ENCODE peak calls at places on chromosomes 4 and X, in seven cellular contexts. H is WERI-Rb-1; Z is colonic mucosa; A is spleen; L is substantia nigra; W is kidney; K is CD4-positive, CD25-positive, alpha-beta regulatory T cell. O is an unnamed sample.
A peak's percentile ranks its signal among the peaks of the same experiment; 100 is the strongest.

GRCh38 chrX:45050558-45050957 is 150.1 kb downstream of the DIPK2B start:
- DNase-seq in W (no peak), A (no peak), L (no peak), H (no peak), Z (no peak), K (no peak), O (no peak)

GRCh38 chrX:7316887-7317286 is 168.9 kb upstream of the PUDP start:
- DNase-seq in A (no peak), Z (no peak), L (no peak), H (no peak), K (no peak), W (no peak), O (no peak)

GRCh38 chrX:139475432-139475831 is 55.1 kb upstream of the F9 start:
- DNase-seq in H (no peak), W (no peak), Z (no peak), L (no peak), K (no peak), A (no peak), O (no peak)

GRCh38 chr4:39046243-39046642 is 14.0 kb upstream of the TMEM156 start:
- DNase-seq in W (no peak), A (peak; percentile 77), K (no peak), Z (no peak), L (no peak), H (no peak), O (no peak)

GRCh38 chrX:137431693-137432488 is 134.0 kb upstream of the ZIC3 start:
- DNase-seq in W (no peak), L (no peak), A (no peak), H (no peak), Z (no peak), K (no peak), O (no peak)

GRCh38 chrX:56968980-56969379 is 26.4 kb downstream of the SPIN3 start:
- DNase-seq in L (no peak), A (no peak), K (no peak), Z (no peak), H (no peak), W (no peak), O (no peak)

GRCh38 chrX:102126863-102127262 is 1.4 kb downstream of the TCEAL2 start:
- DNase-seq in L (no peak), H (no peak), Z (no peak), W (no peak), A (no peak), K (no peak), O (no peak)

GRCh38 chrX:11953615-11954014 is 184.7 kb upstream of the FRMPD4 start:
- DNase-seq in Z (no peak), W (no peak), A (no peak), K (no peak), H (no peak), L (no peak), O (no peak)

GRCh38 chr4:37767546-37767945 is 58.9 kb upstream of the PGM2 start:
- DNase-seq in A (peak; percentile 77), L (no peak), Z (peak; percentile 68), W (peak; percentile 85), K (no peak), H (no peak), O (peak; percentile 83)

GRCh38 chr4:73691759-73692158 is 48.6 kb upstream of the CXCL8 start:
- DNase-seq in W (no peak), L (no peak), Z (no peak), A (no peak), K (no peak), H (no peak), O (no peak)

GRCh38 chrX:65859299-65859698 is 180.6 kb downstream of the VSIG4 start:
- DNase-seq in K (no peak), H (no peak), Z (no peak), A (no peak), L (no peak), W (no peak), O (no peak)

GRCh38 chr4:111492501-111492900 is 652.8 kb upstream of the FAM241A start:
- DNase-seq in L (no peak), Z (no peak), A (no peak), W (no peak), K (no peak), H (no peak), O (no peak)

GRCh38 chr4:94497690-94498089 is 45.9 kb downstream of the PDLIM5 start:
- DNase-seq in W (no peak), H (no peak), A (no peak), K (no peak), Z (no peak), L (no peak), O (no peak)

GRCh38 chrX:85089321-85089840 is 85.7 kb downstream of the APOOL start:
- DNase-seq in A (no peak), K (no peak), W (no peak), Z (no peak), H (no peak), L (no peak), O (no peak)

GRCh38 chr4:8599657-8600056 is 7.1 kb downstream of the CPZ start:
- DNase-seq in K (no peak), Z (no peak), L (no peak), W (no peak), A (no peak), H (no peak), O (no peak)

DNA sequence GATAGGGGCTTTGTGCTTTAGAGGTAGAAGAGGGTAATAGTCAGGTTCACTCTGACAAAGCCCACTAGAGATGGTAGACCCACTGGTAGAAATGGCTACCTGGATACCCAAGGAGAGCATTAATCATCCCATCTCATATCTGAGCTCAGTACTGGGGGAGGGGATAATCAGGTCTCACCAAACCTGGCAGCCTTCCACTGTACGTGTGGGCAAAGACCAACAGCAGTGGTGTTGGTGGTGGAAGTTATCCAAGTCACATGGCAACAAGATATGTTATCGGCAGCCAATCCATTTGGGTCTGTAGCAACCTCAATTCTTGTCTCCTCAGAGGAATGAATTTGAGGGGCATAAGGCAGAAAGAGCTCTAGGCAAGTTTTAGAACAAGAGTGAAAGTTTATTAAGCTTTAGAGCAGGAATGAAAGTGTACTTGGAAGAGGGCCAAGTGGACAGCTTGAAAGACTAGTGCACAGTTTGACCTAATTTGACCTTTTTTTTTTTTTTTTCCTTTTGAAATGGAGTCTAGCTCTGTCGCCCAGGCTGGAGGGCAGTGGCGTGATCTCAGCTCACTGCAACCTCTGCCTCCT is 67.0 kb upstream of the CXCL13 start:
- DNase-seq in W (no peak), L (no peak), Z (peak; percentile 51), H (no peak), K (no peak), A (no peak), O (no peak)
- H3K27ac ChIP-seq in W (no peak overlapping the region), L (no peak overlapping the region), Z (no peak overlapping the region), H (no peak overlapping the region), K (no peak overlapping the region), A (no peak overlapping the region), O (no peak overlapping the region)

DNA sequence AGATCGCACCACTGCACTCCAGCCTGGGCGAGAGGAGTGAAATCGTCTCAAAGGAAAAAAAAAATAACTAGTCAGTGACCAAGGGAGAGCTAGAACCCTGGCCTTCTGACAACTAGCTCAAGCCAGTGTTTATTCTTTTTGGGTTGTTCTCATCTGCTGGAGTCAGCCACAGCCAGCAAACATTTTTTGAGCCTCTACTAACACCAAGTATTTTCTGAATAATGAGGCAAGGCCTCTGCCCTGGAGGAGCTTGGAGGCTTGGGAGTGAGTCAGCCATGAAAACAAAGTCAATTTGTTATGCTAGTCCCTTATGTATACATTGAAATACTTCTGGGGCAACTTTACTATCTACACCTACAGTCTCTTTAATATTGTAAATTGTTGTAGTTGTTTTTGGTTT is 46.5 kb downstream of the TMA16 start:
- DNase-seq in K (no peak), L (no peak), Z (no peak), W (no peak), A (no peak), H (no peak), O (no peak)
- H3K27ac ChIP-seq in K (no peak overlapping the region), L (no peak overlapping the region), Z (no peak overlapping the region), W (no peak overlapping the region), A (no peak overlapping the region), H (no peak overlapping the region), O (no peak overlapping the region)

GRCh38 chrX:135345328-135345645 is 36.0 kb downstream of the ETDC start:
- DNase-seq in H (no peak), W (no peak), K (no peak), A (no peak), L (no peak), Z (peak; percentile 50), O (no peak)
- H3K27ac ChIP-seq in H (no peak overlapping the region), W (peak overlapping the region; percentile 94), K (no peak overlapping the region), A (peak overlapping the region; percentile 93), L (peak overlapping the region; percentile 58), Z (peak overlapping the region; percentile 90), O (peak overlapping the region; percentile 95)

DNA sequence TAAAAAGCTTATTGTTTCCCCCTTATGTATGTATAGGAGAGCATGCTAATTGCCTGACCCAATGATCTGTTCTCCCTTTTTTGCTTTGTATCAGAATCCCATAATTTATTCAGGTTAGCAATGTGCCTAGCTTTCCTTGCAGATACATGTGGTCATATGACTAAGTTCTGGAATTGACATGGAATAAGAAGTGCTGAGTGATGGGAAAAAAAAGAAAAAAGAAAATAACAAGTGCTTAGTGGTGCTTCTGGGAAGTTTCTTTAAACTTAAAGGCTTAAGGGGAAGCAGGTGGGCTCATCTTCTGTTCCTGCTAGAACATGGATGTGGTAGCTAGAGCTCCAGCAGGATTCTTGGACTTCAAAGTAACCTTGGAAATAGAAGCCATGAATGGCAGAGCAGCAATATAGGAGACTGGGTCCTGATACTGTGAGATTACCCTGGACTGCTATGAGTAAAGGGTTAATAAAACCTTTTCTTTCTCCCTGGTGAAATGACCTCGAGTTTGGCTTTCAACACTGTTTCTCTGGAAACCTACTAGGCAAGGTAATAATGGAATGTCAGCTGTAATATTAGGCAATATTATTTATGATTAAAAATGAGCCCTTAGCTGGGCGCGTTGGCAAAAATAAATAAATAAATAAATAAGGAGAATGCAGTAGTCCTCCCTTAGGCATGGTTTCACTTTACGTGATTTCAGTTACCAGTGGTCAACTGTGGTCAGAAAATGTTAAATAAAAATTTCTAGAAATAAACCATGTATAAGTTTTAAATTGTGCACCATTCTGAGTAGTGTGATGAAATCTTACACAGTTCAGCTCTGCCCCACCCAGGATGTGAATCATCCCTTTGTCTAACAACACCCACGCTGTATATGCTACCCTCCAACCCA is 16.7 kb upstream of the RBM41 start:
- DNase-seq in Z (no peak), W (no peak), K (no peak), H (no peak), A (no peak), L (no peak), O (no peak)
- H3K27ac ChIP-seq in Z (no peak overlapping the region), W (no peak overlapping the region), K (no peak overlapping the region), H (no peak overlapping the region), A (no peak overlapping the region), L (no peak overlapping the region), O (no peak overlapping the region)

DNA sequence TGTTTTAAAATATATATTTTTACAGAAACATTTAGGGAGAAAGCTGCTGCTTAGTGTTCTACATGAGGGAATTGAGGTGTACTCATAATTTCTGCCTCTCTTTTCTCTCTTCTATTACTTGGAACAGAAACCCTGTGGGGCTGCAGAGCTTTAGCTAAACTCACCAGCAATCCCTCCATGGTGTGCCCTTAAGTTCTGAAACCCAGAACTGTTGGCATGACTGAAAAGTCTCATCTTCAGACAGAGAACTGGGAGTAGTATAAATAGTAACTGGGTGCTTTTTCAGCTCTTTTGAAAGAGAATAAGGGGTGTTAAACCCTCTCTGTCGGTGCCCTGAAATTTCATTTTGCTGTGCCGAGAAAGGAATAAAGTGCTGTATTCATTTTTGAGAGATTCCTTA is 294.9 kb upstream of the BOD1L1 start:
- DNase-seq in L (no peak), Z (no peak), A (no peak), H (no peak), K (no peak), W (no peak), O (no peak)
- H3K27ac ChIP-seq in L (no peak overlapping the region), Z (no peak overlapping the region), A (no peak overlapping the region), H (no peak overlapping the region), K (no peak overlapping the region), W (no peak overlapping the region), O (no peak overlapping the region)

O was measured in upper lobe of right lung.